ENCODE peak calls at places on chromosome 19, in ten cellular contexts. One of them, this sample, is unnamed.

GRCh38 chr19:15330801-15331418 is 1.4 kb downstream of the BRD4 start:
- DNase-seq in omental fat pad: no peak
- DNase-seq in astrocyte of the cerebellum: peak
- DNase-seq in astrocyte: peak
- DNase-seq in PC-9: peak
- DNase-seq in nephron progenitor cell: no peak
- DNase-seq in left ventricle myocardium inferior: no peak
- DNase-seq in breast epithelium: no peak
- DNase-seq in GM23338: peak
- DNase-seq in pancreas: no peak
- DNase-seq in this sample: peak

GRCh38 chr19:5349041-5349440 is 8.4 kb upstream of the PTPRS start:
- DNase-seq in PC-9: no peak
- DNase-seq in nephron progenitor cell: no peak
- DNase-seq in astrocyte: no peak
- DNase-seq in omental fat pad: no peak
- DNase-seq in GM23338: peak
- DNase-seq in left ventricle myocardium inferior: no peak
- DNase-seq in breast epithelium: no peak
- DNase-seq in pancreas: no peak
- DNase-seq in astrocyte of the cerebellum: no peak
- DNase-seq in this sample: peak

GRCh38 chr19:40739871-40740703 is 10.2 kb downstream of the ACTMAP start:
- DNase-seq in astrocyte of the cerebellum: no peak
- DNase-seq in astrocyte: no peak
- DNase-seq in PC-9: no peak
- DNase-seq in pancreas: no peak
- DNase-seq in nephron progenitor cell: no peak
- DNase-seq in omental fat pad: no peak
- DNase-seq in GM23338: no peak
- DNase-seq in left ventricle myocardium inferior: no peak
- DNase-seq in breast epithelium: no peak
- DNase-seq in this sample: no peak

GRCh38 chr19:6613711-6614110 is 22.8 kb upstream of the CD70 start:
- DNase-seq in nephron progenitor cell: no peak
- DNase-seq in left ventricle myocardium inferior: no peak
- DNase-seq in astrocyte: peak
- DNase-seq in breast epithelium: no peak
- DNase-seq in pancreas: no peak
- DNase-seq in astrocyte of the cerebellum: peak
- DNase-seq in GM23338: no peak
- DNase-seq in PC-9: no peak
- DNase-seq in omental fat pad: no peak
- DNase-seq in this sample: no peak

GRCh38 chr19:3142292-3142670 is 6.4 kb downstream of the GNA15 start:
- DNase-seq in astrocyte of the cerebellum: no peak
- DNase-seq in left ventricle myocardium inferior: no peak
- DNase-seq in PC-9: no peak
- DNase-seq in breast epithelium: no peak
- DNase-seq in pancreas: no peak
- DNase-seq in nephron progenitor cell: no peak
- DNase-seq in omental fat pad: no peak
- DNase-seq in GM23338: no peak
- DNase-seq in astrocyte: peak
- DNase-seq in this sample: no peak

GRCh38 chr19:15250635-15250993 is 18.4 kb upstream of the EPHX3 start:
- DNase-seq in GM23338: no peak
- DNase-seq in omental fat pad: no peak
- DNase-seq in nephron progenitor cell: no peak
- DNase-seq in left ventricle myocardium inferior: no peak
- DNase-seq in astrocyte of the cerebellum: no peak
- DNase-seq in astrocyte: peak
- DNase-seq in pancreas: no peak
- DNase-seq in PC-9: no peak
- DNase-seq in breast epithelium: no peak
- DNase-seq in this sample: no peak

GRCh38 chr19:4369109-4369887 is 25.9 kb downstream of the MPND start:
- DNase-seq in pancreas: peak
- DNase-seq in GM23338: peak
- DNase-seq in astrocyte: no peak
- DNase-seq in left ventricle myocardium inferior: peak
- DNase-seq in astrocyte of the cerebellum: no peak
- DNase-seq in nephron progenitor cell: peak
- DNase-seq in PC-9: peak
- DNase-seq in breast epithelium: peak
- DNase-seq in omental fat pad: no peak
- DNase-seq in this sample: peak

GRCh38 chr19:366951-367350 is 22.4 kb upstream of the MIER2 start:
- DNase-seq in PC-9: no peak
- DNase-seq in omental fat pad: no peak
- DNase-seq in left ventricle myocardium inferior: no peak
- DNase-seq in GM23338: no peak
- DNase-seq in astrocyte: no peak
- DNase-seq in breast epithelium: no peak
- DNase-seq in astrocyte of the cerebellum: no peak
- DNase-seq in pancreas: no peak
- DNase-seq in nephron progenitor cell: no peak
- DNase-seq in this sample: no peak

GRCh38 chr19:8209965-8210659 is 942 bp downstream of the CERS4 start:
- DNase-seq in astrocyte of the cerebellum: no peak
- DNase-seq in left ventricle myocardium inferior: no peak
- DNase-seq in breast epithelium: no peak
- DNase-seq in PC-9: no peak
- DNase-seq in omental fat pad: no peak
- DNase-seq in GM23338: peak
- DNase-seq in nephron progenitor cell: peak
- DNase-seq in astrocyte: no peak
- DNase-seq in pancreas: peak
- DNase-seq in this sample: no peak

GRCh38 chr19:11798391-11799296 is at the start of gene ZNF491:
- DNase-seq in astrocyte: peak
- DNase-seq in omental fat pad: peak
- DNase-seq in PC-9: peak
- DNase-seq in pancreas: peak
- DNase-seq in GM23338: peak
- DNase-seq in left ventricle myocardium inferior: peak
- DNase-seq in astrocyte of the cerebellum: peak
- DNase-seq in nephron progenitor cell: peak
- DNase-seq in breast epithelium: peak
- DNase-seq in this sample: peak

GRCh38 chr19:3543150-3544053 is 4.4 kb downstream of the TEKTIP1 start:
- DNase-seq in PC-9: no peak
- DNase-seq in GM23338: no peak
- DNase-seq in omental fat pad: no peak
- DNase-seq in astrocyte: no peak
- DNase-seq in left ventricle myocardium inferior: no peak
- DNase-seq in astrocyte of the cerebellum: no peak
- DNase-seq in nephron progenitor cell: no peak
- DNase-seq in breast epithelium: no peak
- DNase-seq in pancreas: peak
- DNase-seq in this sample: no peak

GRCh38 chr19:10701955-10702307 is 692 bp downstream of the QTRT1 start:
- DNase-seq in astrocyte: no peak
- DNase-seq in nephron progenitor cell: peak
- DNase-seq in breast epithelium: no peak
- DNase-seq in astrocyte of the cerebellum: no peak
- DNase-seq in PC-9: no peak
- DNase-seq in omental fat pad: no peak
- DNase-seq in left ventricle myocardium inferior: no peak
- DNase-seq in GM23338: peak
- DNase-seq in pancreas: no peak
- DNase-seq in this sample: peak

GRCh38 chr19:18832331-18833140 is 777 bp downstream of the UPF1 start:
- DNase-seq in left ventricle myocardium inferior: no peak
- DNase-seq in PC-9: peak
- DNase-seq in GM23338: peak
- DNase-seq in pancreas: peak
- DNase-seq in omental fat pad: no peak
- DNase-seq in nephron progenitor cell: peak
- DNase-seq in astrocyte of the cerebellum: no peak
- DNase-seq in astrocyte: no peak
- DNase-seq in breast epithelium: no peak
- DNase-seq in this sample: peak

GRCh38 chr19:11710313-11710712 is 28.4 kb downstream of the ZNF823 start:
- DNase-seq in pancreas: no peak
- DNase-seq in PC-9: no peak
- DNase-seq in astrocyte of the cerebellum: no peak
- DNase-seq in left ventricle myocardium inferior: no peak
- DNase-seq in astrocyte: no peak
- DNase-seq in nephron progenitor cell: no peak
- DNase-seq in breast epithelium: no peak
- DNase-seq in GM23338: no peak
- DNase-seq in omental fat pad: no peak
- DNase-seq in this sample: no peak

GRCh38 chr19:40831502-40832430 is 18.5 kb downstream of the CYP2A6 start:
- DNase-seq in GM23338: no peak
- DNase-seq in left ventricle myocardium inferior: no peak
- DNase-seq in astrocyte: peak
- DNase-seq in breast epithelium: no peak
- DNase-seq in nephron progenitor cell: no peak
- DNase-seq in PC-9: peak
- DNase-seq in astrocyte of the cerebellum: peak
- DNase-seq in pancreas: no peak
- DNase-seq in omental fat pad: no peak
- DNase-seq in this sample: no peak

GRCh38 chr19:57269515-57270250 is 10.6 kb upstream of the ZNF460 start:
- DNase-seq in left ventricle myocardium inferior: no peak
- DNase-seq in breast epithelium: no peak
- DNase-seq in nephron progenitor cell: no peak
- DNase-seq in astrocyte of the cerebellum: peak
- DNase-seq in pancreas: no peak
- DNase-seq in astrocyte: peak
- DNase-seq in PC-9: no peak
- DNase-seq in omental fat pad: no peak
- DNase-seq in GM23338: no peak
- DNase-seq in this sample: no peak

GRCh38 chr19:6039541-6040225 is 61.7 kb upstream of the RANBP3 start:
- DNase-seq in left ventricle myocardium inferior: no peak
- DNase-seq in PC-9: no peak
- DNase-seq in breast epithelium: peak
- DNase-seq in astrocyte: peak
- DNase-seq in pancreas: no peak
- DNase-seq in nephron progenitor cell: no peak
- DNase-seq in omental fat pad: no peak
- DNase-seq in astrocyte of the cerebellum: no peak
- DNase-seq in GM23338: no peak
- DNase-seq in this sample: no peak

GRCh38 chr19:54096642-54097106 is 3.9 kb downstream of the OSCAR start:
- DNase-seq in pancreas: no peak
- DNase-seq in astrocyte of the cerebellum: no peak
- DNase-seq in breast epithelium: no peak
- DNase-seq in PC-9: no peak
- DNase-seq in GM23338: peak
- DNase-seq in nephron progenitor cell: no peak
- DNase-seq in left ventricle myocardium inferior: no peak
- DNase-seq in omental fat pad: no peak
- DNase-seq in astrocyte: peak
- DNase-seq in this sample: peak

DNA sequence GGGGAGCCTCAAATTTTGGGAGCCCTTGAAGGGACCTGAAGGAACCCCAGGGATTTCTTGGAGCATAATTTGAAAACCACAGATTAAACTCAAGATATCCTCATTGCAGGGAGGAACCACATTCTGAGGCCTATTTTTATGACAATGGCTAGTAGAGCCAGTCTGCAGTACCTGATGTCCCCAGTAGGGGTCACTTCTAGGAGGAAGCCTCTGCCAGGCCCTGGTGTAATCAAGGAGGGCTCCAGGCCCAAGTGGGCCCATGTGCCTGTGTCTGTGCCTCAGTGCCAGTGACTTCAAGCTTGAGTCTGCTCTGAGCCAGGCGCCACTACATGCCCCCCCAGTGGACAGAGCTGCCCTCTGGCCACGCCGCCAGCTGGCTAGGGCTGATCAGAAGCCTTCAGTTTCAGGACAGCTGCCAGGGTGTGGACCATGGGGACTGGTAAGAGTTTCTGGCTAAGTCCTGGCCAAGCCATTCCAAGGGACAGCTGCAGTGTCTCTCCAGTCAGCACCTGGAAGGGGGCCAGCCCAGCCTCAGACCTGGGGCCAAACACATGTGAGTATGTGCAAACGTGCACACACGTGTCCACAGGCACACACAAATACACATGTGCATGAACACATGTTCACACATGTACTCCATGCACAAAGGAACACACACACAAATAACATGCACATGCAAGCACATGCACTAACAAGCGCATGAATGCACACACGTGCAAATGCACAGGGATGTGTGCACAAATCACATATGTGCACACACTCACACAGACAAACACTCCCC is 20.5 kb upstream of the SLC7A10 start:
- DNase-seq in GM23338: peak
- DNase-seq in astrocyte: no peak
- DNase-seq in omental fat pad: no peak
- DNase-seq in breast epithelium: no peak
- DNase-seq in left ventricle myocardium inferior: peak
- DNase-seq in nephron progenitor cell: no peak
- DNase-seq in PC-9: no peak
- DNase-seq in astrocyte of the cerebellum: no peak
- DNase-seq in pancreas: no peak
- DNase-seq in this sample: no peak
- TF ChIP-seq CTCF in GM23338: peak
- TF ChIP-seq CTCF in astrocyte: no peak
- TF ChIP-seq CTCF in omental fat pad: no peak
- TF ChIP-seq CTCF in breast epithelium: no peak
- TF ChIP-seq CTCF in left ventricle myocardium inferior: peak
- TF ChIP-seq CTCF in nephron progenitor cell: peak
- TF ChIP-seq CTCF in PC-9: peak
- TF ChIP-seq CTCF in astrocyte of the cerebellum: peak
- TF ChIP-seq CTCF in pancreas: peak
- TF ChIP-seq CTCF in this sample: peak

GRCh38 chr19:17183271-17183757 is 31.8 kb upstream of the USE1 start:
- DNase-seq in GM23338: peak
- DNase-seq in PC-9: no peak
- DNase-seq in pancreas: no peak
- DNase-seq in astrocyte of the cerebellum: no peak
- DNase-seq in omental fat pad: no peak
- DNase-seq in left ventricle myocardium inferior: no peak
- DNase-seq in breast epithelium: no peak
- DNase-seq in astrocyte: no peak
- DNase-seq in nephron progenitor cell: no peak
- DNase-seq in this sample: no peak
- TF ChIP-seq CTCF in GM23338: peak
- TF ChIP-seq CTCF in PC-9: no peak
- TF ChIP-seq CTCF in pancreas: no peak
- TF ChIP-seq CTCF in astrocyte of the cerebellum: peak
- TF ChIP-seq CTCF in omental fat pad: no peak
- TF ChIP-seq CTCF in left ventricle myocardium inferior: no peak
- TF ChIP-seq CTCF in breast epithelium: no peak
- TF ChIP-seq CTCF in astrocyte: no peak
- TF ChIP-seq CTCF in nephron progenitor cell: no peak
- TF ChIP-seq CTCF in this sample: no peak

GRCh38 chr19:51664997-51665396 is 18.4 kb upstream of the SIGLEC14 start:
- DNase-seq in astrocyte: no peak
- DNase-seq in astrocyte of the cerebellum: no peak
- DNase-seq in GM23338: no peak
- DNase-seq in pancreas: no peak
- DNase-seq in omental fat pad: no peak
- DNase-seq in left ventricle myocardium inferior: no peak
- DNase-seq in nephron progenitor cell: no peak
- DNase-seq in PC-9: no peak
- DNase-seq in breast epithelium: no peak
- DNase-seq in this sample: no peak
- TF ChIP-seq CTCF in astrocyte: no peak
- TF ChIP-seq CTCF in astrocyte of the cerebellum: peak
- TF ChIP-seq CTCF in GM23338: peak
- TF ChIP-seq CTCF in pancreas: no peak
- TF ChIP-seq CTCF in omental fat pad: no peak
- TF ChIP-seq CTCF in left ventricle myocardium inferior: no peak
- TF ChIP-seq CTCF in nephron progenitor cell: no peak
- TF ChIP-seq CTCF in PC-9: peak
- TF ChIP-seq CTCF in breast epithelium: no peak
- TF ChIP-seq CTCF in this sample: no peak

GRCh38 chr19:13029893-13030292 is 34.6 kb downstream of the NFIX start:
- DNase-seq in astrocyte of the cerebellum: no peak
- DNase-seq in nephron progenitor cell: no peak
- DNase-seq in astrocyte: no peak
- DNase-seq in left ventricle myocardium inferior: no peak
- DNase-seq in omental fat pad: no peak
- DNase-seq in pancreas: no peak
- DNase-seq in PC-9: no peak
- DNase-seq in breast epithelium: no peak
- DNase-seq in GM23338: peak
- DNase-seq in this sample: peak
- TF ChIP-seq CTCF in astrocyte of the cerebellum: peak
- TF ChIP-seq CTCF in nephron progenitor cell: peak
- TF ChIP-seq CTCF in astrocyte: peak
- TF ChIP-seq CTCF in left ventricle myocardium inferior: peak
- TF ChIP-seq CTCF in omental fat pad: no peak
- TF ChIP-seq CTCF in pancreas: no peak
- TF ChIP-seq CTCF in PC-9: peak
- TF ChIP-seq CTCF in breast epithelium: peak
- TF ChIP-seq CTCF in GM23338: peak
- TF ChIP-seq CTCF in this sample: peak

This sample was measured in neural progenitor cell.